ENCODE peak calls at places on chromosomes 11 and 22, in five cellular contexts. T is A549, J is IMR-90, H is K562, M is GM12878. Y is an unnamed sample.

GRCh38 chr22:47835726-47836125 is 1073.3 kb downstream of the TBC1D22A start:
- DNase-seq in T (no peak), J (peak; percentile 6), H (no peak), M (no peak), Y (no peak)

GRCh38 chr11:125163431-125164011 is 1.0 kb upstream of the PKNOX2 start:
- DNase-seq in T (no peak), J (no peak), H (no peak), M (no peak), Y (no peak)

GRCh38 chr22:28329582-28330073 is 350.0 kb downstream of the TTC28 start:
- DNase-seq in T (no peak), J (peak; percentile 26), H (no peak), M (no peak), Y (no peak)

GRCh38 chr11:30868495-30869130 is 282.5 kb upstream of the MPPED2 start:
- DNase-seq in T (no peak), J (no peak), H (no peak), M (no peak), Y (peak; percentile 23)

GRCh38 chr22:19848298-19849224 is 6.1 kb downstream of the GNB1L start:
- DNase-seq in T (peak; percentile 21), J (no peak), H (peak; percentile 83), M (no peak), Y (no peak)

GRCh38 chr22:37633693-37634504 is 5.6 kb upstream of the SH3BP1 start:
- DNase-seq in T (no peak), J (peak; percentile 92), H (peak; percentile 78), M (peak; percentile 60), Y (peak; percentile 91)

GRCh38 chr22:38074181-38075104 is 9.5 kb downstream of the SLC16A8 start:
- DNase-seq in T (no peak), J (peak; percentile 41), H (no peak), M (no peak), Y (no peak)

GRCh38 chr22:32340437-32340836 is 17.2 kb upstream of the RFPL3 start:
- DNase-seq in T (no peak), J (no peak), H (no peak), M (no peak), Y (no peak)

GRCh38 chr22:50308597-50308935 is 1.1 kb upstream of the PLXNB2 start:
- DNase-seq in T (no peak), J (peak; percentile 40), H (peak; percentile 54), M (no peak), Y (no peak)

GRCh38 chr11:108872781-108873291 is 208.0 kb downstream of the DDX10 start:
- DNase-seq in T (no peak), J (peak; percentile 15), H (no peak), M (no peak), Y (no peak)

GRCh38 chr11:89433278-89433677 is 57.9 kb downstream of the NOX4 start:
- DNase-seq in T (no peak), J (no peak), H (no peak), M (no peak), Y (no peak)

GRCh38 chr11:87675993-87676392 is 499.2 kb downstream of the RAB38 start:
- DNase-seq in T (no peak), J (no peak), H (no peak), M (no peak), Y (no peak)

GRCh38 chr11:133778161-133778560 is 67.2 kb downstream of the SPATA19 start:
- DNase-seq in T (no peak), J (no peak), H (no peak), M (no peak), Y (no peak)

GRCh38 chr11:69130586-69131566 is 24.9 kb upstream of the SMIM38 start:
- DNase-seq in T (no peak), J (no peak), H (no peak), M (no peak), Y (no peak)

GRCh38 chr11:17951685-17952388 is 61.0 kb downstream of the SERGEF start:
- DNase-seq in T (no peak), J (no peak), H (no peak), M (no peak), Y (no peak)

GRCh38 chr11:34148504-34149165 is 43.2 kb downstream of the NAT10 start:
- DNase-seq in T (no peak), J (no peak), H (no peak), M (no peak), Y (no peak)

GRCh38 chr11:105372214-105372613 is 232.6 kb upstream of the CARD18 start:
- DNase-seq in T (no peak), J (no peak), H (no peak), M (no peak), Y (no peak)

GRCh38 chr22:32644252-32645100 is 157.0 kb upstream of the TIMP3 start:
- DNase-seq in T (no peak), J (peak; percentile 59), H (no peak), M (no peak), Y (no peak)

GRCh38 chr11:12832828-12833227 is 158.6 kb downstream of the TEAD1 start:
- DNase-seq in T (no peak), J (no peak), H (no peak), M (no peak), Y (no peak)

GRCh38 chr22:37020192-37020479 is 594 bp downstream of the MPST start:
- DNase-seq in T (no peak), J (peak; percentile 47), H (peak; percentile 25), M (no peak), Y (peak; percentile 55)

GRCh38 chr11:70503878-70504240 is 105.5 kb downstream of the CTTN start:
- DNase-seq in T (no peak), J (no peak), H (peak; percentile 30), M (no peak), Y (peak; percentile 63)

GRCh38 chr22:38316340-38317236 is 645 bp downstream of the CSNK1E start:
- DNase-seq in T (no peak), J (peak; percentile 51), H (peak; percentile 78), M (no peak), Y (peak; percentile 79)

GRCh38 chr22:19524170-19525115 is at the start of gene CLDN5:
- DNase-seq in T (no peak), J (no peak), H (peak; percentile 69), M (no peak), Y (peak; percentile 89)

GRCh38 chr11:102497061-102497460 is 33.5 kb downstream of the MMP7 start:
- DNase-seq in T (no peak), J (peak; percentile 77), H (no peak), M (no peak), Y (no peak)

GRCh38 chr11:121063728-121064127 is 37.3 kb upstream of the TECTA start:
- DNase-seq in T (peak; percentile 0), J (no peak), H (peak; percentile 17), M (no peak), Y (no peak)

GRCh38 chr11:57979532-57980079 is 44.1 kb upstream of the OR9Q1 start:
- DNase-seq in T (no peak), J (no peak), H (no peak), M (no peak), Y (no peak)
- TF ChIP-seq RCOR1 in T (no peak), J (no peak), H (no peak), M (no peak), Y (no peak)

GRCh38 chr22:35605787-35606492 is 11.2 kb downstream of the MB start:
- DNase-seq in T (no peak), J (no peak), H (no peak), M (no peak), Y (peak; percentile 57)

GRCh38 chr22:35601743-35602633 is 15.1 kb downstream of the MB start:
- DNase-seq in T (no peak), J (peak; percentile 72), H (no peak), M (no peak), Y (no peak)

GRCh38 chr22:35606916-35607315 is 10.2 kb downstream of the MB start:
- DNase-seq in T (no peak), J (no peak), H (no peak), M (no peak), Y (no peak)

GRCh38 chr22:35608088-35608487 is 9.0 kb downstream of the MB start:
- DNase-seq in T (no peak), J (no peak), H (no peak), M (no peak), Y (no peak)

DNA sequence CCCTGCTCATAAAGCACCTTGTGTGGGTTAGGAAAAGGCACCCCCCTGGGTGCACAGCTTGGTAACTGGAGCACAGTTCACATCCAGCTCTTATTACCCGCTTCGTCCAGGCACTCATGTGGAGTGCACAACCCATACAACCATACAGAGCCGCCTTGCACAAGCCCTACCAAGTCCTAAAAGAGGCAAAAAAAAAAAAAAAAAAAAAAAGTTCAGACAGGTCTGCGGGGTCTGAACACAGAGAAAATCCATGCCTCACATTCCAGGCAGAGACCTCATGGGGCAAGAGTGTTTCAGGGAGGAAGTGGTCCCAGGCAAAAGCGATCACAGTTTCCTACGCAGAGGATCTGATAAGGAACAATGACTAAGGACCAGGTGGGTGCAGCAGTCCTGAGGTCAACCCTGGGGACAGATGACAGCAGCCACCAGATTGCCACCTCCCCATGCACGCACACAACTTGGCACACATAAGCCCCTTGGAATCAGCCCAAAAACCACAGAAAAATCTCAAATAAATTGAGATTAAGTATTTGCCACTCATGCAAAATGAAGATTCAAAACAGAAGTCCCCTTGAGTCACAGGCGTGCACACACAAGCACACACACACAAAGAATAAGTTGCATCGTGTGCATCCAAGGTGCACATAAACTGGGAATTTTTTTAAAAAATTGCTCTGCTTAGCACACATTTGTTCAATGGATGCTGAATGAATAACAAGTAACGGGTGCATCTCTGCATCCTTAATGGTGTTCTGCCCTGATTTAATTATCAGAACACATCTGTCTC is 12.3 kb downstream of the MB start:
- DNase-seq in T (no peak), J (no peak), H (peak; percentile 19), M (no peak), Y (peak; percentile 73)
- TF ChIP-seq RCOR1 in T (no peak), J (no peak), H (peak; percentile 52), M (no peak), Y (peak; percentile 71)

GRCh38 chr11:110032257-110032656 is 60.9 kb upstream of the ZC3H12C start:
- DNase-seq in T (no peak), J (no peak), H (no peak), M (no peak), Y (no peak)

GRCh38 chr11:110028904-110029303 is 64.3 kb upstream of the ZC3H12C start:
- DNase-seq in T (no peak), J (peak; percentile 20), H (no peak), M (peak; percentile 53), Y (no peak)

GRCh38 chr11:110027627-110028371 is 65.4 kb upstream of the ZC3H12C start:
- DNase-seq in T (no peak), J (no peak), H (no peak), M (peak; percentile 91), Y (no peak)

GRCh38 chr11:110031171-110031570 is 62.0 kb upstream of the ZC3H12C start:
- DNase-seq in T (no peak), J (peak; percentile 10), H (no peak), M (no peak), Y (no peak)

GRCh38 chr11:110029714-110030113 is 63.5 kb upstream of the ZC3H12C start:
- DNase-seq in T (no peak), J (no peak), H (no peak), M (no peak), Y (no peak)
- TF ChIP-seq RCOR1 in T (no peak), J (no peak), H (no peak), M (no peak), Y (no peak)

GRCh38 chr11:58395581-58395980 is 11.1 kb downstream of the OR5B3 start:
- DNase-seq in T (no peak), J (peak; percentile 71), H (no peak), M (no peak), Y (no peak)

GRCh38 chr11:58391879-58392278 is 14.8 kb downstream of the OR5B3 start:
- DNase-seq in T (no peak), J (peak; percentile 72), H (no peak), M (no peak), Y (no peak)

GRCh38 chr11:58390551-58391063 is 16.1 kb downstream of the OR5B3 start:
- DNase-seq in T (no peak), J (no peak), H (no peak), M (no peak), Y (no peak)

GRCh38 chr11:58392741-58393140 is 13.9 kb downstream of the OR5B3 start:
- DNase-seq in T (no peak), J (peak; percentile 6), H (no peak), M (no peak), Y (no peak)

GRCh38 chr11:58394195-58394594 is 12.5 kb downstream of the OR5B3 start:
- DNase-seq in T (no peak), J (peak; percentile 82), H (no peak), M (no peak), Y (no peak)
- TF ChIP-seq RCOR1 in T (no peak), J (no peak), H (no peak), M (no peak), Y (no peak)

Y was measured in SK-N-SH.